ENCODE peak calls at places on chromosomes 13 and 19, in ten cellular contexts. N is fibroblast of pulmonary artery, O is mammary epithelial cell, J is PC-9, W is foreskin fibroblast, T is OCI-LY7, X is PC-3, Z is cardiac muscle cell, V is cardiac fibroblast, P is mucosa of descending colon. F is an unnamed sample.

GRCh38 chr19:3119071-3119781 is 16.6 kb upstream of the GNA15 start:
- DNase-seq in N (no peak), O (no peak), J (no peak), W (no peak), T (no peak), X (no peak), Z (no peak), V (no peak), P (no peak), F (no peak)

GRCh38 chr13:103236213-103236612 is 170.0 kb upstream of the SLC10A2 start:
- DNase-seq in N (peak; percentile 36), O (peak; percentile 52), J (no peak), W (peak; percentile 47), T (no peak), X (peak; percentile 16), Z (peak; percentile 11), V (peak; percentile 49), P (no peak), F (no peak)

GRCh38 chr19:39692166-39692565 is 12.1 kb upstream of the LGALS14 start:
- DNase-seq in N (no peak), O (no peak), J (no peak), W (no peak), T (no peak), X (no peak), Z (no peak), V (no peak), P (no peak), F (no peak)

GRCh38 chr13:75226755-75227435 is 255.1 kb downstream of the TBC1D4 start:
- DNase-seq in N (peak; percentile 85), O (peak; percentile 88), J (no peak), W (peak; percentile 90), T (no peak), X (peak; percentile 89), Z (peak; percentile 89), V (peak; percentile 87), P (no peak), F (peak; percentile 92)

GRCh38 chr13:77994166-77994565 is 75.5 kb upstream of the EDNRB start:
- DNase-seq in N (no peak), O (no peak), J (no peak), W (no peak), T (no peak), X (no peak), Z (no peak), V (no peak), P (no peak), F (no peak)

GRCh38 chr19:485583-486236 is 10.6 kb upstream of the MADCAM1 start:
- DNase-seq in N (no peak), O (peak; percentile 75), J (peak; percentile 60), W (peak; percentile 55), T (no peak), X (no peak), Z (peak; percentile 60), V (peak; percentile 11), P (no peak), F (peak; percentile 78)

GRCh38 chr19:1574763-1575162 is 6.6 kb upstream of the MEX3D start:
- DNase-seq in N (no peak), O (no peak), J (no peak), W (no peak), T (no peak), X (no peak), Z (no peak), V (no peak), P (no peak), F (no peak)

GRCh38 chr13:111904166-111904565 is 162.8 kb upstream of the SOX1 start:
- DNase-seq in N (no peak), O (no peak), J (no peak), W (no peak), T (no peak), X (no peak), Z (no peak), V (no peak), P (no peak), F (no peak)

GRCh38 chr19:45515807-45516401 is 8.6 kb downstream of the VASP start:
- DNase-seq in N (no peak), O (no peak), J (no peak), W (no peak), T (no peak), X (no peak), Z (no peak), V (no peak), P (peak; percentile 80), F (no peak)

GRCh38 chr19:45517238-45517637 is 10.0 kb downstream of the VASP start:
- DNase-seq in N (no peak), O (no peak), J (no peak), W (no peak), T (no peak), X (no peak), Z (no peak), V (no peak), P (peak; percentile 28), F (no peak)

GRCh38 chr19:45512881-45513483 is 5.7 kb downstream of the VASP start:
- DNase-seq in N (no peak), O (no peak), J (no peak), W (no peak), T (no peak), X (no peak), Z (no peak), V (no peak), P (peak; percentile 21), F (no peak)

GRCh38 chr19:45514376-45515051 is 7.2 kb downstream of the VASP start:
- DNase-seq in N (no peak), O (peak; percentile 51), J (peak; percentile 87), W (no peak), T (no peak), X (no peak), Z (no peak), V (no peak), P (peak; percentile 90), F (no peak)

DNA sequence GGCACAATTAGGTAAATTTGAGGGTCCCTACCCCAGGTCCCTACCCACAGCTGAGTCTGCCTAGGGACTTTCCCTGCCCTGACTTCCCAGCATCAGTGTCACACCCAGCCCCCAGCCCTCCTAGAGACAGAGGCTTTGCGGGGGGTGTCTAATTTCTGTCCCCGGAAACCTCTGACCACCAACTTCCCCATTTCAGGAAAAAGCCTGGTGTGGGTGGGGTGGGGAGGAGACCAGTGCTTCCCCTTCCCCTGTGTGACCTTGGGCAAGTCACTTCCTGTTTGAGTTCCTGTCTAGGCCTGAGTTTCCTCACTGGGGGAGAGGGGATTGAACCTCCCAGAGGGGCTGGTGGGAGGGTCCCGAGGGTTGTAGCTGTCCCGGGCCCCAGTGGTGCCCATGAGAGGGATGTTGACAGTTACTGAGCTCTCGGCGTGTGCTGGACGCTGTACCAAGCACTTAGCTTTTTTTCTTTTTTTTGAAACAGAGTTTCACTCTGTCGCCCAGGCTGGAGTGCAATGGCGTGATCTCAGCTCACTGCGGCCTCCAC is 7.9 kb downstream of the VASP start:
- DNase-seq in N (no peak), O (no peak), J (no peak), W (no peak), T (peak; percentile 61), X (no peak), Z (no peak), V (no peak), P (peak; percentile 72), F (no peak)
- H3K4me3 ChIP-seq in N (no peak overlapping the region), O (no peak overlapping the region), J (no peak overlapping the region), W (no peak overlapping the region), T (no peak overlapping the region), X (no peak overlapping the region), Z (no peak overlapping the region), V (no peak overlapping the region), P (no peak overlapping the region), F (no peak overlapping the region)

DNA sequence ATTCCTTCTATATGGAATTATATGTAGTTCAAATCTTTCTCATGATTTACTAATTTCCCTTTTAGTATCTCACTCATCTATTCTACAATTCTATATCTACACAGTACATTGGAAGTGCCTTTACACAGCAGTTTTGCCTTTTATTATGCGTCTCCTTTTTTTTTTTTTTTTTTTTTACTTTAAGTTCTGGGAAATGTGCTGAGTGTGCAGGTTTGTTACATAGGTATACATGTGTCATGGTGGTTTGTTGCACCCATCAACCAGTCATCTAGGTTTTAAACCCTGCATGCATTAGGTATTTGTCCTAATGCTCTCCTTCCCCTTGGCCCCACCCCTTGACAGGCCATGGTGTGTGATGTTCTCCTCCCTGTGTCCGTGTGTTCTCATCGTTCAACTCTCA is 1150.1 kb upstream of the PRR20A start:
- DNase-seq in N (no peak), O (no peak), J (no peak), W (no peak), T (no peak), X (no peak), Z (no peak), V (no peak), P (no peak), F (no peak)
- H3K4me3 ChIP-seq in N (no peak overlapping the region), O (no peak overlapping the region), J (no peak overlapping the region), W (no peak overlapping the region), T (no peak overlapping the region), X (no peak overlapping the region), Z (no peak overlapping the region), V (no peak overlapping the region), P (no peak overlapping the region), F (no peak overlapping the region)

DNA sequence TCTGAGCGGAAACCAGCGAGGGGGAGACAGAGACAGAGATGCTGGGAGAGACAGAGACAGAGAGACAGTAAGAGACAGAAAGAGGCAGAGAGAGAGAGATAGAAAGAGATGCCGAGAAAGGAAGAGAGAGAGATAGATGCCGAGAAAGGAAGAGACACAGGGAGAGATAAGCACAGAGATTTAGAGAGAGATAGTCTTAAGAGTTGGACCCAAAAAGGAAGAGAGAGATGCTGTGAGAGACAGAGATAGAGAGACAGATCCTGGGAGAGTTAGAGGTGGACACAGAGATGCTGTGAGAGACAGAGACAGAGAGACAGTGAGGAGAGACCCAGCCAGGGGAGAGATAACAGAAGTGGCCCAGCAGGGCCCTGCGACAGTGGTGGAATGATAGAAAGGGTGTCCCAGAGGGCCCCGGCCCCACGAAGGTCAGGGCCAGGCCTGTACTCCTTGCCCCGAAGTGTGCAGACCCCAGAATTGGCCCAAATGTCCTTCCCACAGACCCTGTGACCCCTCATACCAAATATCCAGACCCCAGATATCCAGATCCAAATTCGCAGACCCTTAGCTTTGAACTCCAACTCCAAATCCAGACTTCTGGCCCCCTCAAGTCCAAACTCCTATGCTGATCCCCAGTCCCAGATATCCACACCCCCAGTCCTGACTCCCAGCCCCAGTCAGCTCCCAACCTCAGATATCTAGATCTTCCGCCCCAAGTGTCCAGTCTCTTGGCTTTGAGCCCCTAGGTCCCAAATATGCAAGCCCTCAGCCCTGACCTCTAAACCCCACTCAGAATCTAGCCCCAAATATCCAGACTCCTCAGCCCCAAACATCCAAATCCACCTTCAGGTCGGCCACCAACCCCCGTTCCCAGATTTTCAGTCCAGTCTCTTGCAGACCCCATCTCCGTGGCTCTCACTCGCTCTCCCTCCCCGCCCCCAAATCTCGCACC is 1.1 kb downstream of the ERFL start:
- DNase-seq in N (no peak), O (no peak), J (no peak), W (no peak), T (no peak), X (no peak), Z (no peak), V (no peak), P (no peak), F (no peak)
- H3K4me3 ChIP-seq in N (no peak overlapping the region), O (no peak overlapping the region), J (no peak overlapping the region), W (no peak overlapping the region), T (peak overlapping the region; percentile 72), X (no peak overlapping the region), Z (peak overlapping the region; percentile 42), V (no peak overlapping the region), P (no peak overlapping the region), F (no peak overlapping the region)

DNA sequence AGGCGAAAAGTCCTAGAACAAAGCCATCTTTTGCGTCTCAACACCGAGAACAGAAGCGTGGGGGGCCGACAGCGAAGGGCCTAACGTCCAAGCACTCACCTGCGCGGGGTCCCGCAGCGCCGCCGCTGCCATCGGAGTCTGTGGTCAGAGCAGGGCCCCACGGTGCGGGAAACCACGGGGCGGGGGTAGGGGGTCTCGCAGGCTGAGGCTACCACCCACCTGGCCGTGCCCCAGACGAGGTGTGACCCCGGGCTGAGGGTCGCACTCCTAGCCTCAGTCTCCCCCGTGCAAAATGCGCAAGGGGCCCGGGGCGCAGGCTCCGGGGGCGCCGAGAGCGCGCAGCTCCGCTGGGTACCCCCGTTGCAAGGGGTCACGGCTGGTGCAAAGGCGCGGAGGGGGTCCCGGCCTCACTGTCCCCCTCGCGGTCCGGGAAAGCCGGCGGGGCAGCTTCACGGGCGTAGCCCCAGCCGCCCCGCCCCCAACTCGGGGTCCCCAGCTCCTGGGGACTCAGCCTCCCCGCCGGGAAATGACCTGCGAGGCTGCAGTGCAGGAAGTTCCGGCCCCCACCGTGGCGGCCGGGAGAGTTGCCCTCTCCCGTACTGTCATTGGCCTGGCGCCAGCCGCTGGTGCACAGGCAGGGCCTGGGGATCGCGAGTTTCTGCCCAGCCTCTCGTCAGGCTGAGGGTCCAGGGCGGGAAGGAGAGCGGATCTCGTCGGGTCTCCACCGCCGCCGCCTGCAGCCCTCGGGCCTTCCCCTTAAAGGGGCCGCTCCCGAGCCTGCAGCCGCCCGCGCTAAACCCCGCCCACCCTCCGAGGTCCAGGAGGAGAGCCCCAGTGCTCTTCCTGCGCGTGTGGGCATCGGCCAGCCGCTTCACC is at the start of gene ZNF792:
- DNase-seq in N (peak; percentile 62), O (peak; percentile 35), J (peak; percentile 47), W (peak; percentile 77), T (peak; percentile 70), X (peak; percentile 41), Z (peak; percentile 68), V (peak; percentile 61), P (peak; percentile 79), F (no peak)
- H3K4me3 ChIP-seq in N (peak within 1 kb of the TSS; percentile 88), O (peak within 1 kb of the TSS; percentile 72), J (peak within 1 kb of the TSS; percentile 86), W (peak within 1 kb of the TSS; percentile 70), T (peak within 1 kb of the TSS; percentile 88), X (peak within 1 kb of the TSS; percentile 85), Z (peak within 1 kb of the TSS; percentile 68), V (peak within 1 kb of the TSS; percentile 91), P (peak within 1 kb of the TSS; percentile 77), F (peak within 1 kb of the TSS; percentile 70)